ENCODE peak calls at places on chromosomes 13 and 19, in six cellular contexts. V is NCI-H774; P is BJ; H is GM18507; R is activated T-helper 2 cell treated with anti-CD3 and anti-CD28 coated beads, Interferon-gamma antibody, Interleukin-2, Interleukin-4, amounts not matched to agents 10 μg/mL and 5 μg/mL and 100 μg/mL, durations not matched to agents 14 hours and 24 hours and 36 hours; J is anterior cingulate cortex. U is an unnamed sample.

GRCh38 chr13:20679879-20680278 is 23.6 kb upstream of the IL17D start:
- DNase-seq in V (no peak), P (no peak), H (no peak), R (no peak), J (no peak), U (no peak)

GRCh38 chr19:7500811-7501450 is 12.1 kb upstream of the PEX11G start:
- DNase-seq in V (peak; percentile 85), P (no peak), H (no peak), R (peak; percentile 56), J (peak; percentile 89), U (peak; percentile 51)

GRCh38 chr13:20939662-20940061 is 37.1 kb upstream of the XPO4 start:
- DNase-seq in V (no peak), P (no peak), H (no peak), R (no peak), J (no peak), U (no peak)

GRCh38 chr19:45553464-45553863 is 31.1 kb downstream of the OPA3 start:
- DNase-seq in V (no peak), P (no peak), H (no peak), R (no peak), J (peak; percentile 6), U (no peak)

GRCh38 chr19:43532571-43532961 is 422 bp upstream of the ZNF575 start:
- DNase-seq in V (peak; percentile 84), P (no peak), H (no peak), R (no peak), J (peak; percentile 81), U (no peak)

GRCh38 chr13:30905932-30906383 is at the start of gene MEDAG:
- DNase-seq in V (no peak), P (no peak), H (no peak), R (no peak), J (no peak), U (peak; percentile 90)

GRCh38 chr19:12163841-12164240 is 945 bp downstream of the ZNF136 start:
- DNase-seq in V (no peak), P (no peak), H (no peak), R (no peak), J (no peak), U (no peak)

GRCh38 chr19:46297700-46298476 is 1.0 kb downstream of the HIF3A start:
- DNase-seq in V (no peak), P (no peak), H (no peak), R (no peak), J (peak; percentile 68), U (peak; percentile 78)

GRCh38 chr13:37068962-37069361 is 9.5 kb upstream of the SUPT20H start:
- DNase-seq in V (no peak), P (no peak), H (no peak), R (no peak), J (no peak), U (peak; percentile 50)